ENCODE peak calls at places on chromosomes 7 and 10, in ten cellular contexts. One of them, this sample, is unnamed.

GRCh38 chr7:28381466-28381865 is 30.9 kb upstream of the CREB5 start:
- DNase-seq in spleen: no peak
- DNase-seq in DND-41: no peak
- DNase-seq in BJ: no peak
- DNase-seq in IMR-90: peak; percentile 46
- DNase-seq in cardiac muscle cell: no peak
- DNase-seq in endodermal cell: no peak
- DNase-seq in suprapubic skin: no peak
- DNase-seq in endothelial cell of umbilical vein: peak; percentile 23
- DNase-seq in OCI-LY7: no peak
- DNase-seq in this sample: no peak

GRCh38 chr10:62732841-62733653 is 71.5 kb upstream of the ADO start:
- DNase-seq in suprapubic skin: no peak
- DNase-seq in DND-41: no peak
- DNase-seq in spleen: peak; percentile 75
- DNase-seq in IMR-90: peak; percentile 74
- DNase-seq in OCI-LY7: peak; percentile 21
- DNase-seq in endodermal cell: no peak
- DNase-seq in endothelial cell of umbilical vein: no peak
- DNase-seq in cardiac muscle cell: no peak
- DNase-seq in BJ: no peak
- DNase-seq in this sample: no peak

GRCh38 chr7:36405409-36405803 is 15.7 kb downstream of the ANLN start:
- DNase-seq in endodermal cell: no peak
- DNase-seq in DND-41: no peak
- DNase-seq in OCI-LY7: no peak
- DNase-seq in suprapubic skin: no peak
- DNase-seq in spleen: no peak
- DNase-seq in endothelial cell of umbilical vein: no peak
- DNase-seq in IMR-90: no peak
- DNase-seq in BJ: no peak
- DNase-seq in cardiac muscle cell: no peak
- DNase-seq in this sample: no peak

GRCh38 chr10:97714401-97715258 is 1.1 kb downstream of the MARVELD1 start:
- DNase-seq in spleen: peak; percentile 90
- DNase-seq in cardiac muscle cell: peak; percentile 68
- DNase-seq in IMR-90: peak; percentile 71
- DNase-seq in DND-41: no peak
- DNase-seq in endodermal cell: peak; percentile 90
- DNase-seq in suprapubic skin: peak; percentile 88
- DNase-seq in OCI-LY7: no peak
- DNase-seq in endothelial cell of umbilical vein: peak; percentile 58
- DNase-seq in BJ: no peak
- DNase-seq in this sample: peak; percentile 34

GRCh38 chr7:138768251-138768650 is 29.5 kb upstream of the TMEM213 start:
- DNase-seq in endothelial cell of umbilical vein: no peak
- DNase-seq in spleen: no peak
- DNase-seq in endodermal cell: no peak
- DNase-seq in cardiac muscle cell: no peak
- DNase-seq in IMR-90: no peak
- DNase-seq in DND-41: no peak
- DNase-seq in suprapubic skin: no peak
- DNase-seq in OCI-LY7: no peak
- DNase-seq in BJ: no peak
- DNase-seq in this sample: no peak

GRCh38 chr10:116690356-116691078 is 51.8 kb downstream of the HSPA12A start:
- DNase-seq in spleen: no peak
- DNase-seq in IMR-90: peak; percentile 28
- DNase-seq in endodermal cell: peak; percentile 83
- DNase-seq in endothelial cell of umbilical vein: no peak
- DNase-seq in suprapubic skin: no peak
- DNase-seq in cardiac muscle cell: peak; percentile 37
- DNase-seq in OCI-LY7: no peak
- DNase-seq in DND-41: no peak
- DNase-seq in BJ: no peak
- DNase-seq in this sample: no peak

GRCh38 chr7:4128161-4128560 is 553.9 kb upstream of the FOXK1 start:
- DNase-seq in IMR-90: no peak
- DNase-seq in spleen: peak; percentile 65
- DNase-seq in endodermal cell: no peak
- DNase-seq in cardiac muscle cell: no peak
- DNase-seq in DND-41: no peak
- DNase-seq in BJ: no peak
- DNase-seq in OCI-LY7: no peak
- DNase-seq in endothelial cell of umbilical vein: no peak
- DNase-seq in suprapubic skin: no peak
- DNase-seq in this sample: no peak

GRCh38 chr7:2838873-2839578 is 5.1 kb downstream of the GNA12 start:
- DNase-seq in DND-41: peak; percentile 27
- DNase-seq in endodermal cell: no peak
- DNase-seq in OCI-LY7: peak; percentile 92
- DNase-seq in BJ: no peak
- DNase-seq in cardiac muscle cell: no peak
- DNase-seq in endothelial cell of umbilical vein: no peak
- DNase-seq in suprapubic skin: no peak
- DNase-seq in spleen: no peak
- DNase-seq in IMR-90: no peak
- DNase-seq in this sample: no peak

GRCh38 chr10:62278461-62278910 is 9.8 kb upstream of the RTKN2 start:
- DNase-seq in OCI-LY7: no peak
- DNase-seq in cardiac muscle cell: no peak
- DNase-seq in BJ: peak; percentile 61
- DNase-seq in DND-41: no peak
- DNase-seq in suprapubic skin: no peak
- DNase-seq in spleen: no peak
- DNase-seq in IMR-90: peak; percentile 11
- DNase-seq in endothelial cell of umbilical vein: no peak
- DNase-seq in endodermal cell: no peak
- DNase-seq in this sample: no peak

GRCh38 chr7:139775829-139776266 is 1.9 kb downstream of the HIPK2 start:
- DNase-seq in OCI-LY7: peak; percentile 81
- DNase-seq in BJ: no peak
- DNase-seq in endodermal cell: peak; percentile 79
- DNase-seq in suprapubic skin: peak; percentile 83
- DNase-seq in endothelial cell of umbilical vein: peak; percentile 86
- DNase-seq in DND-41: peak; percentile 74
- DNase-seq in IMR-90: peak; percentile 85
- DNase-seq in spleen: no peak
- DNase-seq in cardiac muscle cell: peak; percentile 78
- DNase-seq in this sample: peak; percentile 77

GRCh38 chr7:12570148-12570528 is 382 bp upstream of the SCIN start:
- DNase-seq in cardiac muscle cell: no peak
- DNase-seq in endothelial cell of umbilical vein: no peak
- DNase-seq in suprapubic skin: no peak
- DNase-seq in endodermal cell: no peak
- DNase-seq in spleen: no peak
- DNase-seq in OCI-LY7: no peak
- DNase-seq in DND-41: no peak
- DNase-seq in BJ: no peak
- DNase-seq in IMR-90: no peak
- DNase-seq in this sample: peak; percentile 49

DNA sequence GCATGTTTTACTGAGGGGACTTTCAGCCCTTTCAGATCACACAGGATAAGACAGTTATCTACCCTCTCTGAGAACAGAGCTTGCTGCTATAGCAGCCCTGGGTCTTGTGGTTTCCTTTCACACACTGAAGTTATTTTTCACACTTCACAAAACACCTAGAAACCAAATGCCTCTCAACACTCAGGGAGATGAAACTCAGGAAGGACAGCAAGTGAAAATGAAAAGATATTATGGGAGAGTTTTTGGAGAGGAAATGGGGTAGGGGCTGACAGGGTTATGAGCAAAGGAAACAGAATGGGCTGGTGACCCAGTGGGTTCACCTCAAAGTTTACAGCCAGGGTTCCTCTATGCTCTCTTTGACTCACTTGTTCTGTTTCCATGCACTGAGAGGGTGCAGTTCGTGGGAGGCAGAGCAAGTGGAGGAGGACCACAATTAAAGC is 17.0 kb upstream of the GIMAP2 start:
- DNase-seq in endothelial cell of umbilical vein: no peak
- DNase-seq in endodermal cell: no peak
- DNase-seq in IMR-90: no peak
- DNase-seq in OCI-LY7: no peak
- DNase-seq in cardiac muscle cell: no peak
- DNase-seq in DND-41: peak; percentile 84
- DNase-seq in BJ: no peak
- DNase-seq in spleen: no peak
- DNase-seq in suprapubic skin: no peak
- DNase-seq in this sample: no peak
- H3K4me3 ChIP-seq in endothelial cell of umbilical vein: no peak overlapping the region
- H3K4me3 ChIP-seq in endodermal cell: no peak overlapping the region
- H3K4me3 ChIP-seq in IMR-90: no peak overlapping the region
- H3K4me3 ChIP-seq in OCI-LY7: no peak overlapping the region
- H3K4me3 ChIP-seq in cardiac muscle cell: no peak overlapping the region
- H3K4me3 ChIP-seq in DND-41: no peak overlapping the region
- H3K4me3 ChIP-seq in BJ: no peak overlapping the region
- H3K4me3 ChIP-seq in spleen: no peak overlapping the region
- H3K4me3 ChIP-seq in suprapubic skin: no peak overlapping the region
- H3K4me3 ChIP-seq in this sample: no peak overlapping the region

GRCh38 chr7:7667187-7667586 is 26.6 kb downstream of the UMAD1 start:
- DNase-seq in DND-41: no peak
- DNase-seq in suprapubic skin: no peak
- DNase-seq in IMR-90: no peak
- DNase-seq in OCI-LY7: no peak
- DNase-seq in cardiac muscle cell: no peak
- DNase-seq in BJ: no peak
- DNase-seq in spleen: no peak
- DNase-seq in endothelial cell of umbilical vein: no peak
- DNase-seq in endodermal cell: no peak
- DNase-seq in this sample: no peak

GRCh38 chr7:7665031-7665430 is 24.5 kb downstream of the UMAD1 start:
- DNase-seq in BJ: no peak
- DNase-seq in OCI-LY7: no peak
- DNase-seq in spleen: no peak
- DNase-seq in endodermal cell: no peak
- DNase-seq in DND-41: no peak
- DNase-seq in IMR-90: no peak
- DNase-seq in cardiac muscle cell: no peak
- DNase-seq in endothelial cell of umbilical vein: no peak
- DNase-seq in suprapubic skin: no peak
- DNase-seq in this sample: no peak

GRCh38 chr7:7664344-7664743 is 23.8 kb downstream of the UMAD1 start:
- DNase-seq in cardiac muscle cell: no peak
- DNase-seq in IMR-90: no peak
- DNase-seq in DND-41: no peak
- DNase-seq in endodermal cell: no peak
- DNase-seq in suprapubic skin: no peak
- DNase-seq in spleen: no peak
- DNase-seq in BJ: no peak
- DNase-seq in OCI-LY7: no peak
- DNase-seq in endothelial cell of umbilical vein: peak; percentile 31
- DNase-seq in this sample: no peak

GRCh38 chr7:7662527-7662926 is 22.0 kb downstream of the UMAD1 start:
- DNase-seq in IMR-90: peak; percentile 34
- DNase-seq in BJ: no peak
- DNase-seq in DND-41: no peak
- DNase-seq in spleen: no peak
- DNase-seq in suprapubic skin: no peak
- DNase-seq in endothelial cell of umbilical vein: no peak
- DNase-seq in cardiac muscle cell: peak; percentile 39
- DNase-seq in OCI-LY7: no peak
- DNase-seq in endodermal cell: peak; percentile 78
- DNase-seq in this sample: no peak
- TF ChIP-seq CTCF in IMR-90: peak; percentile 55
- TF ChIP-seq CTCF in BJ: peak; percentile 39
- TF ChIP-seq CTCF in DND-41: peak; percentile 47
- TF ChIP-seq CTCF in spleen: no peak
- TF ChIP-seq CTCF in suprapubic skin: no peak
- TF ChIP-seq CTCF in endothelial cell of umbilical vein: peak; percentile 5
- TF ChIP-seq CTCF in cardiac muscle cell: peak; percentile 15
- TF ChIP-seq CTCF in OCI-LY7: peak; percentile 58
- TF ChIP-seq CTCF in endodermal cell: peak; percentile 80
- TF ChIP-seq CTCF in this sample: no peak

GRCh38 chr10:45444976-45445898 is 71.2 kb downstream of the ALOX5 start:
- DNase-seq in DND-41: no peak
- DNase-seq in BJ: no peak
- DNase-seq in cardiac muscle cell: no peak
- DNase-seq in suprapubic skin: no peak
- DNase-seq in endodermal cell: peak; percentile 54
- DNase-seq in OCI-LY7: no peak
- DNase-seq in spleen: no peak
- DNase-seq in IMR-90: no peak
- DNase-seq in endothelial cell of umbilical vein: no peak
- DNase-seq in this sample: no peak

GRCh38 chr10:45443101-45444009 is 69.3 kb downstream of the ALOX5 start:
- DNase-seq in DND-41: no peak
- DNase-seq in cardiac muscle cell: no peak
- DNase-seq in spleen: no peak
- DNase-seq in OCI-LY7: no peak
- DNase-seq in IMR-90: no peak
- DNase-seq in endodermal cell: peak; percentile 38
- DNase-seq in endothelial cell of umbilical vein: no peak
- DNase-seq in BJ: no peak
- DNase-seq in suprapubic skin: no peak
- DNase-seq in this sample: no peak

GRCh38 chr10:45444022-45444421 is 70.0 kb downstream of the ALOX5 start:
- DNase-seq in BJ: no peak
- DNase-seq in endothelial cell of umbilical vein: no peak
- DNase-seq in endodermal cell: peak; percentile 41
- DNase-seq in cardiac muscle cell: no peak
- DNase-seq in suprapubic skin: no peak
- DNase-seq in spleen: no peak
- DNase-seq in IMR-90: no peak
- DNase-seq in DND-41: no peak
- DNase-seq in OCI-LY7: no peak
- DNase-seq in this sample: no peak

GRCh38 chr10:45442670-45443069 is 68.7 kb downstream of the ALOX5 start:
- DNase-seq in IMR-90: no peak
- DNase-seq in OCI-LY7: no peak
- DNase-seq in suprapubic skin: no peak
- DNase-seq in cardiac muscle cell: no peak
- DNase-seq in endothelial cell of umbilical vein: no peak
- DNase-seq in BJ: no peak
- DNase-seq in spleen: no peak
- DNase-seq in endodermal cell: peak; percentile 72
- DNase-seq in DND-41: no peak
- DNase-seq in this sample: no peak

DNA sequence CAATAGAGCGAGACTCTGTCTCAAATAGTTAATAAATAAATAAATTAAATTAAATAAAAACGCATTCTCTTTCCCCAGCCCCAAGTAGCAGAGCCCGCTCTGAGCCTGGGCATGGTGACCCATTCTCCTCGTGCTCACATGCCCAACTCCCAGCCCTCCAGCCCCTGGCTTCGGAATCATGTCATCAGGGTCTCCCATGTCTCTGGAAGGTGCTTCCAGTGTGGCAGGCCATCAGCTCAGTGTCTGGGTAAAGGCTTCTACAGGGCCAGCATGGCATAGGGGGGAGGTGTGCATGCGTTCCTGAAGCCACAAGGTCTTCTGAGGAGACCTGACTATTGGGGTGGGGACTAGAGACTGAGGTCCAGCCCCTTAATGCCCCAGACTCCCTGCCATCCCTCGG is 72.8 kb downstream of the ALOX5 start:
- DNase-seq in endothelial cell of umbilical vein: no peak
- DNase-seq in cardiac muscle cell: no peak
- DNase-seq in OCI-LY7: no peak
- DNase-seq in suprapubic skin: no peak
- DNase-seq in BJ: no peak
- DNase-seq in DND-41: no peak
- DNase-seq in spleen: no peak
- DNase-seq in IMR-90: no peak
- DNase-seq in endodermal cell: no peak
- DNase-seq in this sample: no peak
- H3K4me3 ChIP-seq in endothelial cell of umbilical vein: no peak overlapping the region
- H3K4me3 ChIP-seq in cardiac muscle cell: no peak overlapping the region
- H3K4me3 ChIP-seq in OCI-LY7: no peak overlapping the region
- H3K4me3 ChIP-seq in suprapubic skin: no peak overlapping the region
- H3K4me3 ChIP-seq in BJ: no peak overlapping the region
- H3K4me3 ChIP-seq in DND-41: no peak overlapping the region
- H3K4me3 ChIP-seq in spleen: no peak overlapping the region
- H3K4me3 ChIP-seq in IMR-90: no peak overlapping the region
- H3K4me3 ChIP-seq in endodermal cell: no peak overlapping the region
- H3K4me3 ChIP-seq in this sample: no peak overlapping the region

GRCh38 chr10:48309711-48310226 is 3.3 kb downstream of the MAPK8 start:
- DNase-seq in OCI-LY7: peak; percentile 27
- DNase-seq in spleen: no peak
- DNase-seq in endothelial cell of umbilical vein: peak; percentile 42
- DNase-seq in BJ: no peak
- DNase-seq in suprapubic skin: no peak
- DNase-seq in endodermal cell: no peak
- DNase-seq in cardiac muscle cell: no peak
- DNase-seq in DND-41: no peak
- DNase-seq in IMR-90: peak; percentile 64
- DNase-seq in this sample: no peak
- TF ChIP-seq CTCF in OCI-LY7: peak; percentile 80
- TF ChIP-seq CTCF in spleen: no peak
- TF ChIP-seq CTCF in endothelial cell of umbilical vein: no peak
- TF ChIP-seq CTCF in BJ: peak; percentile 4
- TF ChIP-seq CTCF in suprapubic skin: no peak
- TF ChIP-seq CTCF in endodermal cell: peak; percentile 67
- TF ChIP-seq CTCF in cardiac muscle cell: peak; percentile 26
- TF ChIP-seq CTCF in DND-41: peak; percentile 49
- TF ChIP-seq CTCF in IMR-90: no peak
- TF ChIP-seq CTCF in this sample: no peak

This sample was measured in HL-60.